ENCODE peak calls at places on chromosome 12, in five cellular contexts. E is endothelial cell of umbilical vein, L is dorsolateral prefrontal cortex, D is transverse colon, H is sigmoid colon. Y is an unnamed sample.

GRCh38 chr12:41013921-41014642 is 174.0 kb upstream of the PDZRN4 start:
- DNase-seq in E (peak; percentile 85), L (no peak), D (no peak), H (no peak), Y (no peak)

GRCh38 chr12:87967871-87968270 is 61.3 kb downstream of the C12orf50 start:
- DNase-seq in E (no peak), L (no peak), D (no peak), H (no peak), Y (no peak)

GRCh38 chr12:14367097-14367661 is 1.7 kb downstream of the ATF7IP start:
- DNase-seq in E (peak; percentile 73), L (no peak), D (no peak), H (no peak), Y (no peak)

GRCh38 chr12:120774169-120774916 is 48.7 kb downstream of the ACADS start:
- DNase-seq in E (peak; percentile 36), L (no peak), D (no peak), H (no peak), Y (no peak)

GRCh38 chr12:66740257-66740656 is 61.4 kb upstream of the GRIP1 start:
- DNase-seq in E (no peak), L (no peak), D (no peak), H (no peak), Y (no peak)

GRCh38 chr12:31570880-31571279 is 20.1 kb downstream of the DENND5B start:
- DNase-seq in E (peak; percentile 58), L (no peak), D (no peak), H (no peak), Y (no peak)

GRCh38 chr12:38162013-38162412 is 154.6 kb upstream of the ALG10B start:
- DNase-seq in E (no peak), L (no peak), D (no peak), H (no peak), Y (no peak)

GRCh38 chr12:12008232-12008850 is 62.4 kb upstream of the BCL2L14 start:
- DNase-seq in E (no peak), L (no peak), D (peak; percentile 20), H (no peak), Y (peak; percentile 32)

GRCh38 chr12:79454338-79454777 is 236.4 kb downstream of the PAWR start:
- DNase-seq in E (peak; percentile 93), L (no peak), D (no peak), H (no peak), Y (no peak)

GRCh38 chr12:89825591-89826449 is 117.2 kb upstream of the ATP2B1 start:
- DNase-seq in E (peak; percentile 69), L (no peak), D (no peak), H (no peak), Y (no peak)

GRCh38 chr12:43692064-43692463 is 66.5 kb downstream of the PUS7L start:
- DNase-seq in E (peak; percentile 52), L (no peak), D (no peak), H (no peak), Y (no peak)

GRCh38 chr12:6828671-6829531 is 694 bp downstream of the P3H3 start:
- DNase-seq in E (no peak), L (no peak), D (peak; percentile 57), H (peak; percentile 84), Y (peak; percentile 75)

GRCh38 chr12:19220205-19220604 is 90.7 kb downstream of the PLEKHA5 start:
- DNase-seq in E (no peak), L (no peak), D (no peak), H (no peak), Y (no peak)

GRCh38 chr12:49260165-49260564 is 4.7 kb upstream of the TUBA1C start:
- DNase-seq in E (peak; percentile 74), L (no peak), D (no peak), H (no peak), Y (no peak)

GRCh38 chr12:68613209-68613904 is 2.7 kb downstream of the RAP1B start:
- DNase-seq in E (no peak), L (no peak), D (no peak), H (no peak), Y (no peak)

GRCh38 chr12:123037791-123038190 is 57.3 kb downstream of the ARL6IP4 start:
- DNase-seq in E (no peak), L (no peak), D (no peak), H (no peak), Y (no peak)

GRCh38 chr12:124545508-124546418 is 21.6 kb downstream of the NCOR2 start:
- DNase-seq in E (no peak), L (no peak), D (peak; percentile 64), H (no peak), Y (no peak)

GRCh38 chr12:24705741-24706358 is 243.1 kb downstream of the BCAT1 start:
- DNase-seq in E (no peak), L (no peak), D (peak; percentile 27), H (no peak), Y (no peak)

GRCh38 chr12:120961604-120962486 is 16.5 kb upstream of the HNF1A start:
- DNase-seq in E (no peak), L (no peak), D (peak; percentile 92), H (no peak), Y (no peak)

GRCh38 chr12:99043319-99043914 is 398.3 kb downstream of the APAF1 start:
- DNase-seq in E (peak; percentile 63), L (peak; percentile 55), D (peak; percentile 37), H (no peak), Y (peak; percentile 80)

GRCh38 chr12:40586823-40587222 is 105.4 kb upstream of the CNTN1 start:
- DNase-seq in E (no peak), L (no peak), D (no peak), H (no peak), Y (no peak)

GRCh38 chr12:6478406-6478805 is 7.9 kb upstream of the VAMP1 start:
- DNase-seq in E (no peak), L (no peak), D (no peak), H (no peak), Y (no peak)

GRCh38 chr12:107468182-107468581 is 217.4 kb upstream of the PWP1 start:
- DNase-seq in E (no peak), L (no peak), D (no peak), H (no peak), Y (no peak)

GRCh38 chr12:65237153-65237552 is 41.3 kb upstream of the MSRB3 start:
- DNase-seq in E (no peak), L (no peak), D (no peak), H (no peak), Y (no peak)

GRCh38 chr12:17992002-17992656 is 97.9 kb downstream of the RERGL start:
- DNase-seq in E (peak; percentile 57), L (no peak), D (no peak), H (no peak), Y (peak; percentile 34)

GRCh38 chr12:64389154-64389553 is 1.4 kb downstream of the C12orf56 start:
- DNase-seq in E (no peak), L (no peak), D (no peak), H (no peak), Y (no peak)

GRCh38 chr12:70366581-70367267 is 634 bp downstream of the KCNMB4 start:
- DNase-seq in E (peak; percentile 36), L (peak; percentile 28), D (peak; percentile 41), H (peak; percentile 64), Y (peak; percentile 68)

GRCh38 chr12:52354197-52354596 is 13.1 kb downstream of the KRT85 start:
- DNase-seq in E (no peak), L (no peak), D (no peak), H (no peak), Y (no peak)

GRCh38 chr12:14874882-14875281 is 10.8 kb downstream of the MGP start:
- DNase-seq in E (peak; percentile 19), L (no peak), D (no peak), H (no peak), Y (no peak)

DNA sequence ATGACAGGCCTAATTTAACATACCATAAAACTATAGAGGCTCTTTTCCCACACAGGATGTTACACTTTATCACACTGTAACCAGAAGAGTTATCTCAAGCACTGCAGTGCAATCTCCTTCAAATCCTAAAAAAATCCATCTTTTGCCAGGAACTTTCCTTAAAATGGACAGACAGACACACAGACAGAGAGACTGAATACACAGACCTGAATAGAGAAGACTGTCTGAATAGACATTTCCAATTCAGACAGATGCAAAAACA is 6.5 kb downstream of the CORO1C start:
- DNase-seq in E (no peak), L (no peak), D (no peak), H (no peak), Y (no peak)
- TF ChIP-seq CTCF in E (no peak), L (no peak), D (no peak), H (no peak), Y (no peak)

GRCh38 chr12:1546931-1547640 is 47.3 kb downstream of the FBXL14 start:
- DNase-seq in E (no peak), L (no peak), D (no peak), H (no peak), Y (no peak)

GRCh38 chr12:1542599-1542998 is 51.8 kb downstream of the FBXL14 start:
- DNase-seq in E (no peak), L (no peak), D (no peak), H (no peak), Y (no peak)

GRCh38 chr12:1540690-1541089 is 53.7 kb downstream of the FBXL14 start:
- DNase-seq in E (no peak), L (no peak), D (no peak), H (no peak), Y (no peak)

DNA sequence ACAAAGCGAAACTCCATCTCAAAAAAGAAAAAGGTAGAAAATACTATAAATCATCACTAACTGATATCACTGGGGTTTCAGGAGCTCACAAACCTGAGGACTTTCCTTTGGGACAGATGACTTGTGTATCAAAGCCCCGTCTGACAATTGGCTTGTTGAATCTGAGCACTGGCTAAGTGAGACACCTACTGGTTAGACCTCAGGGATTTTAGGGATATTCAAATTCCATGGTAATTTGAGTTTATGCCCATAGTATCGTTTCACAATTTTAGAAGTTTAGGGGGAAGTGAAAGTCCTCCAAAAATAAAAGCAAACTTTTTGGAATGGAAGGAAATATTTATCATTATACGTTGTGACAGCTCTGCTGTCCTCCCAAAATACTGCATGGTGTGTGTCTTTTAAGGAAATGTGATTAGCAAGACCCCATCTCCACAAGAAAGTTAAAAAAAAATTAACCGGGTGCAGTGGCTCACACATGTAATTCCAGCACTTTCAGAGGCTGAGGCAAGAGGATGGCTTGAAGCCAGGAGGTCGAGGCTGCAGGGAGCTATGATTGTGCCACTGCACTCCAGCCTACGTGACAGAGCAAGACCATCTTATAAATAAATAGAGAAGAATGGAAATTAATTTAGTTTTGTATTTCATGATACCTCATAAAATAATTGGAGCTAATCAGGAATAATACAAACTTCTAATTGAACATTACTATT is 49.2 kb downstream of the FBXL14 start:
- DNase-seq in E (peak; percentile 32), L (no peak), D (no peak), H (no peak), Y (no peak)
- TF ChIP-seq CTCF in E (no peak), L (no peak), D (peak; percentile 13), H (peak; percentile 27), Y (no peak)

DNA sequence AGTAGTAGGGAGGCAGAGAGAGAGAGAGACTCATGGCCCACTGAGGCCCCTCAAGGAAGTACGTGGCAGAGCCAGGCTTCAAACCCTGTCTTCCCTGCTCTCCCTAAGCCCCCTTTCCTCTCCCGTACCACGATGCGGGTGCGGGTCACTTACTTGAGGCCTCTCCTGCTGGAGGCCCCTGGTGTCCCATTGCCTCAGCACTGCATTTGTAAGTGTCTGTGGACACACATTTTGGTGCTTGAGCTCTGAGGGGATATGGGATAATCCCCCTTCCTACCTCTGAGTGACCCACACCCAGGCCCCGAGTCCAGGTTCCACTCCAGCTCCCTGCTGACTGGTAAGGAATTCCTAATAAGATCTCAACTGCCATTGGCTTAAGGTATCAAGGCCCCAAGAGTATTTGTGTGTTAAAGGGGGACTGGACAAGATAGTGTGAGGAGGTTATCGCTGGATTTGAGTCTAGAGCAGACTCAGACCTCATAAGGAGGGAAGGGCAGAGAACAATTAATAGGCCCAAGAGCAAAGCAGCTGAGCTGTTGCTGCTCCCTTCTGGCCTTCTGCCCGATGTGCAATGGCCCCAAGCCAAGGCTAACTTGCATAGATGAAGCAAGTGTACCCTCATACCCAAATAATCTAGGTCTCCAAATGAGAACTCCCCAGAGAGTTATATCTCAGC is 71.9 kb downstream of the CRACR2A start:
- DNase-seq in E (peak; percentile 61), L (peak; percentile 31), D (peak; percentile 67), H (no peak), Y (peak; percentile 50)
- TF ChIP-seq CTCF in E (no peak), L (no peak), D (no peak), H (no peak), Y (peak; percentile 16)

GRCh38 chr12:110932048-110932447 is 11.7 kb upstream of the MYL2 start:
- DNase-seq in E (no peak), L (no peak), D (no peak), H (no peak), Y (peak; percentile 54)
- TF ChIP-seq CTCF in E (peak; percentile 37), L (no peak), D (no peak), H (no peak), Y (peak; percentile 57)

Y was measured in glutamatergic neuron.